ENCODE peak calls at places on chromosome 9, in ten cellular contexts. X is left lung, Q is GM12878, I is tibial artery, P is PC-3, W is A549, E is PC-9, O is uterus, G is SK-N-SH, N is psoas muscle. C is an unnamed sample.
A peak's percentile ranks its signal among the peaks of the same experiment; 100 is the strongest.

GRCh38 chr9:69027355-69028097 is 8.0 kb upstream of the FXN start:
- DNase-seq in X (no peak), Q (peak; percentile 51), I (no peak), P (peak; percentile 57), W (peak; percentile 47), E (peak; percentile 50), O (peak; percentile 24), G (peak; percentile 55), N (no peak), C (no peak)

GRCh38 chr9:130728721-130729120 is 35.1 kb downstream of the EXOSC2 start:
- DNase-seq in X (no peak), Q (no peak), I (no peak), P (peak; percentile 80), W (no peak), E (peak; percentile 52), O (no peak), G (no peak), N (no peak), C (no peak)

GRCh38 chr9:89941875-89942274 is 337.1 kb downstream of the GADD45G start:
- DNase-seq in X (no peak), Q (no peak), I (no peak), P (peak; percentile 50), W (no peak), E (peak; percentile 65), O (peak; percentile 66), G (no peak), N (no peak), C (no peak)

GRCh38 chr9:96038914-96039313 is 163.4 kb downstream of the ERCC6L2 start:
- DNase-seq in X (no peak), Q (no peak), I (no peak), P (no peak), W (no peak), E (no peak), O (no peak), G (no peak), N (no peak), C (no peak)

GRCh38 chr9:133760713-133761290 is 22.6 kb upstream of the SARDH start:
- DNase-seq in X (no peak), Q (no peak), I (no peak), P (no peak), W (no peak), E (no peak), O (no peak), G (no peak), N (no peak), C (no peak)

GRCh38 chr9:79581794-79582193 is 10.0 kb downstream of the TLE4 start:
- DNase-seq in X (no peak), Q (no peak), I (no peak), P (peak; percentile 52), W (no peak), E (no peak), O (no peak), G (no peak), N (no peak), C (no peak)

GRCh38 chr9:23907343-23907742 is 81.3 kb upstream of the ELAVL2 start:
- DNase-seq in X (no peak), Q (no peak), I (no peak), P (no peak), W (no peak), E (no peak), O (no peak), G (no peak), N (no peak), C (no peak)

GRCh38 chr9:98168952-98169488 is 23.4 kb downstream of the CORO2A start:
- DNase-seq in X (no peak), Q (peak; percentile 65), I (no peak), P (peak; percentile 76), W (no peak), E (peak; percentile 59), O (no peak), G (peak; percentile 83), N (no peak), C (peak; percentile 29)

GRCh38 chr9:21110708-21111576 is 30.7 kb downstream of the IFNW1 start:
- DNase-seq in X (no peak), Q (peak; percentile 44), I (no peak), P (peak; percentile 79), W (peak; percentile 40), E (peak; percentile 45), O (no peak), G (peak; percentile 58), N (no peak), C (peak; percentile 26)

GRCh38 chr9:14247577-14247976 is 66.4 kb downstream of the NFIB start:
- DNase-seq in X (no peak), Q (no peak), I (no peak), P (no peak), W (no peak), E (no peak), O (no peak), G (no peak), N (no peak), C (no peak)

GRCh38 chr9:86494644-86495081 is 140.5 kb upstream of the TUT7 start:
- DNase-seq in X (no peak), Q (no peak), I (no peak), P (no peak), W (no peak), E (peak; percentile 92), O (no peak), G (no peak), N (no peak), C (no peak)

GRCh38 chr9:70085241-70085640 is 41.6 kb downstream of the MAMDC2 start:
- DNase-seq in X (no peak), Q (no peak), I (no peak), P (peak; percentile 40), W (no peak), E (no peak), O (no peak), G (no peak), N (no peak), C (no peak)

GRCh38 chr9:133707761-133708122 is 30.4 kb downstream of the SARDH start:
- DNase-seq in X (no peak), Q (no peak), I (no peak), P (no peak), W (no peak), E (no peak), O (no peak), G (no peak), N (no peak), C (no peak)

GRCh38 chr9:108162664-108163063 is 673.1 kb upstream of the KLF4 start:
- DNase-seq in X (no peak), Q (no peak), I (peak; percentile 38), P (peak; percentile 42), W (no peak), E (no peak), O (no peak), G (no peak), N (peak; percentile 37), C (no peak)

GRCh38 chr9:123851851-123852250 is 78.1 kb downstream of the DENND1A start:
- DNase-seq in X (no peak), Q (no peak), I (no peak), P (no peak), W (no peak), E (no peak), O (no peak), G (no peak), N (no peak), C (no peak)

GRCh38 chr9:123843703-123844102 is 86.2 kb downstream of the DENND1A start:
- DNase-seq in X (no peak), Q (no peak), I (no peak), P (no peak), W (no peak), E (no peak), O (no peak), G (no peak), N (no peak), C (no peak)

GRCh38 chr9:123848447-123849085 is 81.4 kb downstream of the DENND1A start:
- DNase-seq in X (no peak), Q (no peak), I (no peak), P (no peak), W (no peak), E (no peak), O (no peak), G (no peak), N (no peak), C (no peak)

GRCh38 chr9:123846966-123847365 is 83.0 kb downstream of the DENND1A start:
- DNase-seq in X (no peak), Q (no peak), I (no peak), P (no peak), W (no peak), E (no peak), O (no peak), G (no peak), N (no peak), C (no peak)
- H3K4me1 ChIP-seq in X (no peaks in the 10 kb centered on the region), Q (no peaks in the 10 kb centered on the region), I (no peaks in the 10 kb centered on the region), P (no peaks in the 10 kb centered on the region), W (no peaks in the 10 kb centered on the region), E (no peaks in the 10 kb centered on the region), O (no peaks in the 10 kb centered on the region), G (no peaks in the 10 kb centered on the region), N (no peaks in the 10 kb centered on the region), C (no peaks in the 10 kb centered on the region)

DNA sequence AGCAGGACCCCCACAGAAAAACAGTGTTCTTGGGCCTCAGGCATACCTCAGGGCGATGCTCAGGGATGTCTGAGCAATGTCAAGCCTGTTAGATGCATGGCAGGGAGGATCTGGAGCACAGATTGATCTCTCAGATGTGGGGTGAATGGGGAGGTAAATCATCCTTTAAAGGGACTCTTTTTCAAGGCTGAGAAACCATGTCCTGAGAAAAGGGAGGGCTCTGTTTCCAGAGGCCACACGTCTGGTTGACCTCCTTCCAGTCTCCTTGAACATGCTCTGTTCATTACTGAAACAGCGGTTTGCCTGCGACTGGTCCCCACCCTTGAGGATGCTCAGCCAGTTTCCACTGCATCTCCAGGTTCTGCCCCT is 135.7 kb downstream of the AOPEP start:
- DNase-seq in X (no peak), Q (no peak), I (no peak), P (no peak), W (no peak), E (no peak), O (no peak), G (no peak), N (no peak), C (no peak)
- H3K27ac ChIP-seq in X (no peak overlapping the region), Q (peak overlapping the region; percentile 92), I (peak overlapping the region; percentile 21), P (peak overlapping the region; percentile 41), W (peak overlapping the region; percentile 75), E (peak overlapping the region; percentile 81), O (peak overlapping the region; percentile 80), G (no peak overlapping the region), N (peak overlapping the region; percentile 77), C (peak overlapping the region; percentile 74)

GRCh38 chr9:111429175-111429574 is 55.0 kb downstream of the ECPAS start:
- DNase-seq in X (no peak), Q (no peak), I (no peak), P (peak; percentile 52), W (no peak), E (no peak), O (no peak), G (no peak), N (no peak), C (no peak)
- TF ChIP-seq CTCF in X (no peak), Q (no peak), I (no peak), P (no peak), W (no peak), E (no peak), O (no peak), G (no peak), N (no peak), C (no peak)

DNA sequence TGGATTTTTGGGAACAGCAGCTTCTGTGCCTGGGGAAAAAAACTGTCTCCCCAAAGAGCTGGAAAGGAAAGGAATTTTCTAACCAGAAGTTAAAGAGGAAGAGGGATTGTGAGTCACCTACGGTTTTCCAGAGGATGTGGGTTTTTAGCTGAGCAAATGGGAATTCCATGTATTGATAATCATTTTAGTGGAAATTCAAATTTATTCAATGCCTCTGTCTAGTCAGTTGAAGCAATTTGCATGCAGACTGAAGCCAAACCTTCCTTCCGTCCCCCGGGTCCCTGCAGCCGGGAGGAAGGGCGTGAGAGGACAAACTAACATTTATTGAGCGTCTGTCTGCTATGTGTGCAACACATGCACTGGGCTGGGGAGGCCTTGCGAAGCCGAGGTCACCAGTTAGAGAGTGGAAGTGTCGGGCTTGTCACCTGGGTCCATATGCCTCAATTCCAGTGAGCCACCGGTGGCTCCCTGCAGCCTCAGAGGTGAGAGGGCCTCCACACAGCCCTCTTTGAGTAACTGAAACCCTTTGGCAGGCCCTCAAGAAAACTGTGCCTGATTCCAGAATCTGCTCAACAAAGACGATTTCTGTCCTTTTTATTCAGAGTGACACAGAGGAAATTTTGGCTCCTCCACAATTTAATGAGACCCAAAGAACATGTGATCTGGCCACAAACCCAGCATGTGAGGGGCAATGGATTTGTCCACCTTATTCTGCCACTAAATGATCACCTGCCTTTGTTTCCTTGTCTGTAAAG is 70.4 kb downstream of the COL27A1 start:
- DNase-seq in X (no peak), Q (no peak), I (no peak), P (peak; percentile 56), W (no peak), E (no peak), O (no peak), G (no peak), N (no peak), C (no peak)
- H3K4me1 ChIP-seq in X (no peaks in the 10 kb centered on the region), Q (no peaks in the 10 kb centered on the region), I (no peaks in the 10 kb centered on the region), P (peaks cover 46% of the 10 kb centered on the region), W (peaks cover 22% of the 10 kb centered on the region), E (peaks cover 4% of the 10 kb centered on the region), O (no peaks in the 10 kb centered on the region), G (peaks cover 25% of the 10 kb centered on the region), N (peaks cover 8% of the 10 kb centered on the region), C (peaks cover 8% of the 10 kb centered on the region)